ENCODE peak calls at places on chromosomes 11 and 22, in eight cellular contexts. B is activated CD4-positive, alpha-beta T cell treated with anti-CD3 and anti-CD28 coated beads, Interleukin-2, amount 50 U/mL, for 1 hour; A is stimulated activated CD4-positive, alpha-beta T cell treated with anti-CD3 and anti-CD28 coated beads, Interleukin-1b, Interleukin-23, amount 100 ng/mL, for 24 hours; I is EL; J is activated effector memory CD4-positive, alpha-beta T cell treated with anti-CD3 and anti-CD28 coated beads, Interleukin-2, amount 50 U/mL, for 16 hours; X is posterior cingulate gyrus; L is brain microvascular endothelial cell; Q is endothelial cell. Z is an unnamed sample.

GRCh38 chr11:128502736-128503135 is 84.6 kb downstream of the ETS1 start:
- DNase-seq in I (peak), X (no peak), A (no peak), L (peak), J (no peak), B (no peak), Q (no peak), Z (peak)

GRCh38 chr11:30987819-30988218 is 381.7 kb downstream of the DCDC1 start:
- DNase-seq in B (no peak), L (no peak), I (no peak), X (no peak), J (no peak), A (no peak), Q (no peak), Z (no peak)

GRCh38 chr11:115471367-115471766 is 32.8 kb downstream of the CADM1 start:
- DNase-seq in L (no peak), A (no peak), I (no peak), Q (no peak), X (peak), B (no peak), J (no peak), Z (no peak)

GRCh38 chr11:111063711-111064110 is 181.8 kb upstream of the POU2AF2 start:
- DNase-seq in I (peak), J (no peak), B (no peak), A (no peak), X (no peak), Q (no peak), L (no peak), Z (peak)

GRCh38 chr11:31487848-31488247 is 21.6 kb downstream of the IMMP1L start:
- DNase-seq in J (no peak), A (no peak), L (peak), B (no peak), I (peak), X (no peak), Q (peak), Z (peak)

GRCh38 chr11:87369888-87370287 is 332.2 kb downstream of the TMEM135 start:
- DNase-seq in L (no peak), J (no peak), I (no peak), A (no peak), X (no peak), Q (no peak), B (no peak), Z (no peak)

GRCh38 chr11:10973416-10973815 is 115.6 kb upstream of the ZBED5 start:
- DNase-seq in J (no peak), Q (no peak), A (no peak), X (peak), L (no peak), B (no peak), I (no peak), Z (no peak)

GRCh38 chr22:25834490-25834889 is 92.5 kb downstream of the MYO18B start:
- DNase-seq in Q (no peak), J (no peak), A (no peak), B (no peak), I (no peak), X (no peak), L (no peak), Z (no peak)

GRCh38 chr11:75597636-75598035 is 35.6 kb downstream of the SERPINH1 start:
- DNase-seq in B (no peak), I (peak), J (no peak), A (no peak), X (peak), Q (peak), L (peak), Z (peak)

GRCh38 chr11:17036666-17037658 is 22.7 kb upstream of the PLEKHA7 start:
- DNase-seq in B (no peak), I (no peak), Q (no peak), J (no peak), L (no peak), A (no peak), X (no peak), Z (no peak)

GRCh38 chr11:9765320-9766101 is 101.6 kb downstream of the SWAP70 start:
- DNase-seq in L (peak), Q (peak), J (no peak), B (no peak), A (no peak), I (peak), X (no peak), Z (peak)

GRCh38 chr22:38107692-38108515 is 2.6 kb downstream of the BAIAP2L2 start:
- DNase-seq in A (no peak), I (peak), L (no peak), B (no peak), Q (no peak), J (no peak), X (peak), Z (no peak)

GRCh38 chr11:77396305-77396704 is 77.6 kb downstream of the PAK1 start:
- DNase-seq in I (no peak), B (no peak), J (no peak), A (no peak), Q (no peak), X (no peak), L (no peak), Z (no peak)

GRCh38 chr11:1387961-1388762 is 1.6 kb upstream of the BRSK2 start:
- DNase-seq in X (peak), Q (no peak), I (no peak), A (no peak), J (no peak), B (no peak), L (no peak), Z (no peak)

GRCh38 chr22:23072035-23072910 is 2.0 kb downstream of the GNAZ start:
- DNase-seq in L (no peak), J (peak), I (peak), Q (no peak), B (no peak), A (no peak), X (peak), Z (no peak)

GRCh38 chr22:34866501-34867171 is 199.3 kb upstream of the ISX start:
- DNase-seq in L (no peak), I (peak), X (no peak), Q (no peak), J (no peak), B (no peak), A (no peak), Z (no peak)

Z was measured in A172.